ENCODE peak calls at places on chromosome 2, in four cellular contexts. V, C, H and J are unnamed samples.

GRCh38 chr2:218659988-218660358 is 490 bp downstream of the BCS1L start:
- DNase-seq in V (no peak), C (no peak), H (no peak), J (no peak)

GRCh38 chr2:226738821-226739507 is 60.7 kb downstream of the IRS1 start:
- DNase-seq in V (peak; percentile 37), C (no peak), H (no peak), J (no peak)

GRCh38 chr2:237097911-237098702 is 12.4 kb downstream of the COPS8 start:
- DNase-seq in V (no peak), C (no peak), H (peak; percentile 94), J (peak; percentile 95)

GRCh38 chr2:237704476-237705224 is 77.3 kb downstream of the LRRFIP1 start:
- DNase-seq in V (peak; percentile 25), C (no peak), H (no peak), J (no peak)

GRCh38 chr2:142857247-142858154 is 20.0 kb upstream of the KYNU start:
- DNase-seq in V (no peak), C (peak; percentile 70), H (no peak), J (no peak)

GRCh38 chr2:23566236-23567142 is 181.5 kb downstream of the KLHL29 start:
- DNase-seq in V (no peak), C (no peak), H (no peak), J (peak; percentile 30)

GRCh38 chr2:240966906-240967680 is 31.3 kb upstream of the SNED1 start:
- DNase-seq in V (peak; percentile 46), C (no peak), H (no peak), J (no peak)

GRCh38 chr2:54839526-54840255 is 116.2 kb downstream of the EML6 start:
- DNase-seq in V (no peak), C (no peak), H (no peak), J (no peak)

GRCh38 chr2:35220471-35220870 is 1135.1 kb upstream of the CRIM1 start:
- DNase-seq in V (no peak), C (peak; percentile 39), H (peak; percentile 1), J (no peak)

GRCh38 chr2:40032650-40033319 is 253.7 kb upstream of the THUMPD2 start:
- DNase-seq in V (no peak), C (no peak), H (peak; percentile 87), J (peak; percentile 40)

GRCh38 chr2:83071914-83072313 is 1387.2 kb downstream of the SUCLG1 start:
- DNase-seq in V (no peak), C (no peak), H (no peak), J (no peak)

GRCh38 chr2:71631411-71631931 is 178.1 kb downstream of the DYSF start:
- DNase-seq in V (no peak), C (no peak), H (no peak), J (no peak)

GRCh38 chr2:174614261-174614660 is 16.7 kb upstream of the WIPF1 start:
- DNase-seq in V (no peak), C (peak; percentile 68), H (peak; percentile 80), J (no peak)

GRCh38 chr2:32342811-32343210 is 14.0 kb upstream of the BIRC6 start:
- DNase-seq in V (no peak), C (no peak), H (no peak), J (peak; percentile 99)